ENCODE peak calls at places on chromosome 17, in eight cellular contexts. I is anterior cingulate cortex; Z is stimulated activated CD4-positive, alpha-beta T cell treated with anti-CD3 and anti-CD28 coated beads, TNF-alpha, amount 100 ng/mL, for 4 hours; T is posterior cingulate gyrus; X is effector CD4-positive, alpha-beta T cell; P is T-cell; Y is WTC11; A is fibroblast of villous mesenchyme. J is an unnamed sample.

GRCh38 chr17:73786286-73786743 is 142.1 kb upstream of the SDK2 start:
- DNase-seq in X (no peak), Y (peak), Z (no peak), I (no peak), A (no peak), P (no peak), T (peak), J (no peak)

GRCh38 chr17:40378966-40379365 is 14.4 kb upstream of the GJD3 start:
- DNase-seq in X (no peak), T (peak), Z (no peak), Y (no peak), A (no peak), I (no peak), P (no peak), J (no peak)

GRCh38 chr17:14321476-14321949 is 20.6 kb downstream of the HS3ST3B1 start:
- DNase-seq in Z (no peak), T (no peak), I (no peak), X (no peak), P (no peak), Y (no peak), A (no peak), J (no peak)

GRCh38 chr17:1783271-1783670 is 21.4 kb downstream of the SERPINF1 start:
- DNase-seq in X (no peak), T (peak), Y (no peak), A (peak), I (no peak), Z (no peak), P (no peak), J (no peak)

GRCh38 chr17:72116692-72117469 is 3.9 kb upstream of the SOX9 start:
- DNase-seq in Z (no peak), T (no peak), A (peak), P (no peak), Y (peak), I (no peak), X (no peak), J (no peak)

GRCh38 chr17:10428781-10429180 is 7.0 kb upstream of the MYH8 start:
- DNase-seq in T (no peak), A (no peak), I (no peak), Z (no peak), P (no peak), X (no peak), Y (no peak), J (no peak)

GRCh38 chr17:48155889-48156670 is 48.5 kb downstream of the SNX11 start:
- DNase-seq in I (no peak), Z (no peak), Y (peak), A (no peak), T (no peak), P (no peak), X (no peak), J (no peak)

GRCh38 chr17:75765981-75766380 is 989 bp upstream of the GALK1 start:
- DNase-seq in Y (no peak), X (no peak), T (peak), A (no peak), I (no peak), P (no peak), Z (no peak), J (no peak)

GRCh38 chr17:79696159-79696982 is 34.4 kb upstream of the ENPP7 start:
- DNase-seq in P (no peak), X (no peak), T (peak), I (no peak), Z (no peak), Y (no peak), A (no peak), J (no peak)

GRCh38 chr17:59427996-59428395 is 96.5 kb downstream of the YPEL2 start:
- DNase-seq in I (peak), A (no peak), Z (no peak), X (no peak), P (no peak), Y (no peak), T (no peak), J (no peak)

GRCh38 chr17:50249887-50250286 is 24.4 kb upstream of the TMEM92 start:
- DNase-seq in Z (no peak), A (no peak), P (no peak), Y (no peak), X (no peak), T (no peak), I (no peak), J (no peak)

GRCh38 chr17:40490289-40490853 is 11.1 kb downstream of the TNS4 start:
- DNase-seq in Y (peak), I (peak), X (no peak), P (no peak), Z (no peak), A (peak), T (peak), J (no peak)

GRCh38 chr17:64091116-64091515 is 38.8 kb downstream of the ERN1 start:
- DNase-seq in T (no peak), I (no peak), A (peak), P (no peak), Y (no peak), X (no peak), Z (no peak), J (no peak)

GRCh38 chr17:559699-560378 is 154.8 kb downstream of the VPS53 start:
- DNase-seq in T (no peak), Y (no peak), X (no peak), I (no peak), P (no peak), A (peak), Z (no peak), J (no peak)

GRCh38 chr17:56300191-56300590 is 146.9 kb downstream of the ANKFN1 start:
- DNase-seq in I (no peak), Y (no peak), Z (no peak), P (no peak), T (no peak), X (no peak), A (no peak), J (no peak)

GRCh38 chr17:7242717-7243576 is 698 bp upstream of the GABARAP start:
- DNase-seq in I (peak), X (peak), A (peak), Y (peak), Z (peak), P (peak), T (peak), J (peak)

GRCh38 chr17:49903523-49903922 is 55.7 kb upstream of the TAC4 start:
- DNase-seq in P (no peak), X (no peak), T (no peak), Z (no peak), Y (no peak), A (no peak), I (no peak), J (no peak)

GRCh38 chr17:74892974-74893911 is at the start of gene FADS6:
- DNase-seq in A (no peak), T (peak), X (no peak), Z (no peak), I (no peak), Y (peak), P (no peak), J (no peak)

GRCh38 chr17:58556833-58557250 is 42.4 kb upstream of the MTMR4 start:
- DNase-seq in Y (no peak), T (no peak), P (no peak), Z (no peak), A (no peak), X (no peak), I (no peak), J (no peak)

J was measured in CD8-positive, alpha-beta T cell.